ENCODE peak calls at places on chromosomes 3 and 15, in four cellular contexts. J, F, Y and H are unnamed samples.

GRCh38 chr3:55285156-55285555 is 201.9 kb downstream of the WNT5A start:
- DNase-seq in J (peak), F (no peak), Y (no peak), H (no peak)

GRCh38 chr3:132180337-132180791 is 136.8 kb upstream of the ACP3 start:
- DNase-seq in J (peak), F (no peak), Y (peak), H (peak)

GRCh38 chr15:90419738-90420487 is 31.9 kb downstream of the IQGAP1 start:
- DNase-seq in J (peak), F (no peak), Y (peak), H (peak)

GRCh38 chr3:182989566-182989965 is 9.2 kb upstream of the DCUN1D1 start:
- DNase-seq in J (no peak), F (no peak), Y (no peak), H (no peak)

GRCh38 chr15:91308209-91308608 is 208.2 kb downstream of the SV2B start:
- DNase-seq in J (no peak), F (no peak), Y (no peak), H (no peak)

GRCh38 chr3:5136211-5136610 is 14.1 kb downstream of the ARL8B start:
- DNase-seq in J (no peak), F (no peak), Y (no peak), H (no peak)

GRCh38 chr3:122942937-122943827 is 84.4 kb downstream of the SEMA5B start:
- DNase-seq in J (peak), F (peak), Y (no peak), H (peak)

GRCh38 chr15:69557340-69558137 is 104.9 kb downstream of the RPLP1 start:
- DNase-seq in J (peak), F (no peak), Y (no peak), H (peak)

GRCh38 chr3:163327086-163327485 is 1751.2 kb downstream of the SI start:
- DNase-seq in J (no peak), F (no peak), Y (no peak), H (no peak)

GRCh38 chr3:114418724-114419543 is 125.1 kb downstream of the TIGIT start:
- DNase-seq in J (peak), F (peak), Y (no peak), H (peak)

GRCh38 chr15:38053786-38054185 is 119.3 kb downstream of the TMCO5A start:
- DNase-seq in J (peak), F (no peak), Y (no peak), H (no peak)

GRCh38 chr3:98573231-98573728 is 20.1 kb downstream of the CPOX start:
- DNase-seq in J (peak), F (no peak), Y (no peak), H (peak)

GRCh38 chr3:112074616-112075497 is 11.3 kb upstream of the C3orf52 start:
- DNase-seq in J (peak), F (no peak), Y (no peak), H (peak)

GRCh38 chr3:64417816-64418215 is 192.6 kb upstream of the PRICKLE2 start:
- DNase-seq in J (peak), F (no peak), Y (peak), H (no peak)

GRCh38 chr3:19547665-19548464 is 386.2 kb downstream of the EFHB start:
- DNase-seq in J (no peak), F (no peak), Y (no peak), H (peak)

GRCh38 chr3:133256787-133257483 is 142.9 kb upstream of the BFSP2 start:
- DNase-seq in J (no peak), F (no peak), Y (peak), H (no peak)
- TF ChIP-seq ELK1 in J (no peak), F (no peak), Y (no peak), H (no peak)

DNA sequence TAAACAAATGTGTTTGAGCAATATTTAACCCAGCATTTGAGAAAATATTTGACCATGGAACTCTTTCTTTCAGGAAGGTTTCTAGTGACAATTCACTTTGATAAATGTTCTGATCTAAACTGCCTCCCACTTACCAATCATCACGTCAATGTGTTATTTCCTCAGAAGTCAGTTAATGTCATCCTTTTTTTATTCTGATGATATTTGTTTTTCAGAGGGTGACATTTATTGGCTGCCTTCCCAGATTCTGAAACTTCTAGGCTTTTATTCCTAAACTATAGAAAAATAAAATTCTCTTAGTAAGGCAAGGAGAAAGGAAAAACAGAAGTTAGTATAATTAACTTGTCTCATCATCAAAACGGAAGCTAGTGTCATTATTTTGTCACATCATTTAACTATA is 100.0 kb upstream of the C3orf80 start:
- DNase-seq in J (no peak), F (no peak), Y (no peak), H (no peak)
- TF ChIP-seq ELK1 in J (no peak), F (no peak), Y (no peak), H (no peak)

GRCh38 chr3:127172670-127173515 is 20.0 kb upstream of the PRR23E start:
- DNase-seq in J (peak), F (no peak), Y (no peak), H (no peak)
- TF ChIP-seq ELK1 in J (no peak), F (no peak), Y (no peak), H (no peak)

DNA sequence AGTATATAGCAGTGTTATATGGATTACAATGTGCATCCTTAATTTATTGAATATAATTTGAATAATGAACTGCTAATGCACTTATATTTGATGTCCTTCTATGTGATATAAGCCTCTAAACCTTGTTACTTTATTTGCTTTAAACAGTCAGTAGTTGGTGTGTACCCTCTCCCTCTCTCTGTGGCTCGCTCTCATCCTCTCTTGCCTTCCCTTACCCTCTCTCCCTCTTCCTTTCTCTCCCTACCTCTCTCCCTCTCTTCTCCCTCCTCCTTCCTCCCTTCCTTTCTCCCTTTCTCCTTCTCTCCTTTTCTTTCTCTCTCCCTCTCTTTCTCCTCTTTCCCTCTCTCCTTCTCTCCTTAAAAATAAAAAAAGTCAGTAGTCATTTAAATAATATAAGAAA is 28.9 kb downstream of the MGA start:
- DNase-seq in J (no peak), F (no peak), Y (no peak), H (no peak)
- TF ChIP-seq ELK1 in J (no peak), F (no peak), Y (no peak), H (no peak)

DNA sequence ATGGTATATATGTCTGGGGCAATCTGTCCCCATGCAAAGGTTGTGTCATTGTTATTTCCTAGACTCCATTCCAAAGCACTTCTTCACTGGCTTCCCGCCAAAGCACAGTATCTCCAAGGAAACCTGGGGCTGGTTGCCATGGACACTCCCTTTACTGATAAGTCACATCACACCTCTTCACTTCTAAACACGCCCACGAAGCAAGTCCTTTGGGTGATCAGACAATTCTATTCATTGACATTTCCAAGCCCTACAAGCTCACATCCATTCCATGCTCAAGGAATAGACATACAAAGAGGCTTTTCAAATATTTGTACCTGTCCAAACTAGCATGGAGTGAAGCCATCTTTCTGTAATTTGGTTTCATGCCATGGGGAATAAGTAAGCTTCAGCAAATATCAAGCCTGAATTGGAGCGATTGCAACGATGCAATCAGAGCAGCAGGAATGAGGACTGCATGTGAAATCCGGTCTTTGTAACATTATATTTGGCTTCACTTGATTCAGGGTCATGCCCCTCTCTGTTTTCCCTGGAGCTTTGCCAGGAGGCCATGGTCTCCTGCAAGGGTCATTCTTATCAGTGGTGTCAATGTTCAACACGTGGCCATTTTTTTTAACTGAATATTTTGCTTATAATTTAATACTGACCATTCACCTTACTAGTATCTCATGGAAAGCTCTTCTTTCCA is 201.6 kb upstream of the TMC3 start:
- DNase-seq in J (peak), F (peak), Y (no peak), H (no peak)
- TF ChIP-seq ELK1 in J (no peak), F (no peak), Y (no peak), H (no peak)

GRCh38 chr3:43996379-43997301 is 245.0 kb upstream of the TOPAZ1 start:
- DNase-seq in J (no peak), F (no peak), Y (no peak), H (peak)
- TF ChIP-seq ELK1 in J (no peak), F (no peak), Y (no peak), H (no peak)

GRCh38 chr3:29072626-29073025 is 208.2 kb upstream of the RBMS3 start:
- DNase-seq in J (peak), F (no peak), Y (no peak), H (no peak)

GRCh38 chr3:29067014-29067413 is 213.9 kb upstream of the RBMS3 start:
- DNase-seq in J (peak), F (no peak), Y (no peak), H (peak)

GRCh38 chr3:29065211-29065785 is 215.6 kb upstream of the RBMS3 start:
- DNase-seq in J (peak), F (no peak), Y (no peak), H (peak)

DNA sequence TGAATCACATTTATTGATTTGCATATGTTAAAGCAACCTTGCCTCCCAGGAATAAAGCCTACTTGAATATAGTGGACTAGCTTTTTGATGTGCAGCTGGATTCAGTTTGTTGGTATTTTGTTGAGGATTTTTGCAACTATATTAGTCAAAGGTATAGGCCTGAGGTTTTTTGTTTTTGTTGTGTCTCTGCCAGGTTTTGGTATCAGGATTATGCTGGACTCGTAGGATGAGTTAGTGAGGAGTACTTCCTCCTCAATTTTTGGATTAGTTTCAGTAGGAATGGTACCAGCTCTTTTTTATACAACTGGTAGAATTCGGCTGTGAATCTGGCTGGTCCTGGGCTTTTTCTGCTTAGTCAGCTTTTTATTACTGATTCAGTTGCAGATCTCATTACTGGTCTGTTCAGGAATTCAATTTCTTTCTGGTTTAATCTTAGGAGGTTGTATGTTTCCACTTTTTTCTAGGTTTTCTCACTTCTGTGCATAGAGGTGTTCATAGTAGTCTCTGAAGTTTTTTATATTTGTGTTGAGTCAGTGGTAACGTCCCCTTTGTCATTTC is 209.7 kb upstream of the RBMS3 start:
- DNase-seq in J (no peak), F (no peak), Y (no peak), H (no peak)
- TF ChIP-seq ELK1 in J (no peak), F (no peak), Y (no peak), H (no peak)